ENCODE peak calls at places on chromosomes 16 and 17, in ten cellular contexts. One of them, this sample, is unnamed.

GRCh38 chr16:21708533-21709115 is 44.9 kb downstream of the OTOA start:
- DNase-seq in astrocyte of the spinal cord: peak; percentile 70
- DNase-seq in type B pancreatic cell: peak; percentile 74
- DNase-seq in epithelial cell of proximal tubule: peak; percentile 13
- DNase-seq in WTC11: peak; percentile 82
- DNase-seq in GM23338: peak; percentile 91
- DNase-seq in brain microvascular endothelial cell: peak; percentile 69
- DNase-seq in astrocyte of the cerebellum: peak; percentile 44
- DNase-seq in neural progenitor cell: peak; percentile 85
- DNase-seq in GM13976: peak; percentile 78
- DNase-seq in this sample: peak; percentile 83

GRCh38 chr17:78802459-78802858 is 20.4 kb upstream of the CYTH1 start:
- DNase-seq in astrocyte of the spinal cord: no peak
- DNase-seq in type B pancreatic cell: no peak
- DNase-seq in epithelial cell of proximal tubule: no peak
- DNase-seq in WTC11: no peak
- DNase-seq in GM23338: no peak
- DNase-seq in brain microvascular endothelial cell: no peak
- DNase-seq in astrocyte of the cerebellum: no peak
- DNase-seq in neural progenitor cell: no peak
- DNase-seq in GM13976: no peak
- DNase-seq in this sample: no peak

GRCh38 chr16:85798901-85799496 is 345 bp downstream of the EMC8 start:
- DNase-seq in astrocyte of the spinal cord: no peak
- DNase-seq in type B pancreatic cell: no peak
- DNase-seq in epithelial cell of proximal tubule: no peak
- DNase-seq in WTC11: peak; percentile 25
- DNase-seq in GM23338: peak; percentile 48
- DNase-seq in brain microvascular endothelial cell: no peak
- DNase-seq in astrocyte of the cerebellum: no peak
- DNase-seq in neural progenitor cell: no peak
- DNase-seq in GM13976: peak; percentile 76
- DNase-seq in this sample: no peak

GRCh38 chr17:67458203-67458602 is 81.1 kb downstream of the PITPNC1 start:
- DNase-seq in astrocyte of the spinal cord: no peak
- DNase-seq in type B pancreatic cell: no peak
- DNase-seq in epithelial cell of proximal tubule: no peak
- DNase-seq in WTC11: no peak
- DNase-seq in GM23338: no peak
- DNase-seq in brain microvascular endothelial cell: no peak
- DNase-seq in astrocyte of the cerebellum: no peak
- DNase-seq in neural progenitor cell: no peak
- DNase-seq in GM13976: no peak
- DNase-seq in this sample: no peak

GRCh38 chr17:7351665-7352558 is at the start of gene KCTD11:
- DNase-seq in astrocyte of the spinal cord: peak; percentile 89
- DNase-seq in type B pancreatic cell: peak; percentile 88
- DNase-seq in epithelial cell of proximal tubule: no peak
- DNase-seq in WTC11: peak; percentile 89
- DNase-seq in GM23338: peak; percentile 94
- DNase-seq in brain microvascular endothelial cell: peak; percentile 83
- DNase-seq in astrocyte of the cerebellum: peak; percentile 58
- DNase-seq in neural progenitor cell: peak; percentile 96
- DNase-seq in GM13976: peak; percentile 96
- DNase-seq in this sample: peak; percentile 90

GRCh38 chr17:17819561-17819995 is 17.2 kb downstream of the SREBF1 start:
- DNase-seq in astrocyte of the spinal cord: peak; percentile 95
- DNase-seq in type B pancreatic cell: no peak
- DNase-seq in epithelial cell of proximal tubule: peak; percentile 52
- DNase-seq in WTC11: no peak
- DNase-seq in GM23338: peak; percentile 38
- DNase-seq in brain microvascular endothelial cell: peak; percentile 96
- DNase-seq in astrocyte of the cerebellum: peak; percentile 86
- DNase-seq in neural progenitor cell: no peak
- DNase-seq in GM13976: peak; percentile 91
- DNase-seq in this sample: no peak

GRCh38 chr16:12239953-12240485 is 263.5 kb downstream of the SNX29 start:
- DNase-seq in astrocyte of the spinal cord: peak; percentile 49
- DNase-seq in type B pancreatic cell: no peak
- DNase-seq in epithelial cell of proximal tubule: no peak
- DNase-seq in WTC11: no peak
- DNase-seq in GM23338: no peak
- DNase-seq in brain microvascular endothelial cell: peak; percentile 34
- DNase-seq in astrocyte of the cerebellum: peak; percentile 60
- DNase-seq in neural progenitor cell: no peak
- DNase-seq in GM13976: no peak
- DNase-seq in this sample: no peak

GRCh38 chr17:80749611-80750010 is 205.0 kb downstream of the RPTOR start:
- DNase-seq in astrocyte of the spinal cord: no peak
- DNase-seq in type B pancreatic cell: no peak
- DNase-seq in epithelial cell of proximal tubule: no peak
- DNase-seq in WTC11: no peak
- DNase-seq in GM23338: no peak
- DNase-seq in brain microvascular endothelial cell: no peak
- DNase-seq in astrocyte of the cerebellum: no peak
- DNase-seq in neural progenitor cell: no peak
- DNase-seq in GM13976: no peak
- DNase-seq in this sample: no peak

GRCh38 chr17:45284176-45285140 is 22.6 kb upstream of the SPATA32 start:
- DNase-seq in astrocyte of the spinal cord: no peak
- DNase-seq in type B pancreatic cell: no peak
- DNase-seq in epithelial cell of proximal tubule: no peak
- DNase-seq in WTC11: peak; percentile 51
- DNase-seq in GM23338: peak; percentile 43
- DNase-seq in brain microvascular endothelial cell: no peak
- DNase-seq in astrocyte of the cerebellum: no peak
- DNase-seq in neural progenitor cell: peak; percentile 40
- DNase-seq in GM13976: no peak
- DNase-seq in this sample: no peak

GRCh38 chr16:53726625-53727024 is 22.7 kb downstream of the FTO start:
- DNase-seq in astrocyte of the spinal cord: no peak
- DNase-seq in type B pancreatic cell: no peak
- DNase-seq in epithelial cell of proximal tubule: peak; percentile 80
- DNase-seq in WTC11: no peak
- DNase-seq in GM23338: no peak
- DNase-seq in brain microvascular endothelial cell: peak; percentile 7
- DNase-seq in astrocyte of the cerebellum: no peak
- DNase-seq in neural progenitor cell: peak; percentile 40
- DNase-seq in GM13976: no peak
- DNase-seq in this sample: peak; percentile 40

GRCh38 chr17:63772801-63773271 is 561 bp downstream of the CCDC47 start:
- DNase-seq in astrocyte of the spinal cord: peak; percentile 31
- DNase-seq in type B pancreatic cell: no peak
- DNase-seq in epithelial cell of proximal tubule: no peak
- DNase-seq in WTC11: no peak
- DNase-seq in GM23338: peak; percentile 9
- DNase-seq in brain microvascular endothelial cell: no peak
- DNase-seq in astrocyte of the cerebellum: peak; percentile 9
- DNase-seq in neural progenitor cell: peak; percentile 22
- DNase-seq in GM13976: peak; percentile 12
- DNase-seq in this sample: no peak

DNA sequence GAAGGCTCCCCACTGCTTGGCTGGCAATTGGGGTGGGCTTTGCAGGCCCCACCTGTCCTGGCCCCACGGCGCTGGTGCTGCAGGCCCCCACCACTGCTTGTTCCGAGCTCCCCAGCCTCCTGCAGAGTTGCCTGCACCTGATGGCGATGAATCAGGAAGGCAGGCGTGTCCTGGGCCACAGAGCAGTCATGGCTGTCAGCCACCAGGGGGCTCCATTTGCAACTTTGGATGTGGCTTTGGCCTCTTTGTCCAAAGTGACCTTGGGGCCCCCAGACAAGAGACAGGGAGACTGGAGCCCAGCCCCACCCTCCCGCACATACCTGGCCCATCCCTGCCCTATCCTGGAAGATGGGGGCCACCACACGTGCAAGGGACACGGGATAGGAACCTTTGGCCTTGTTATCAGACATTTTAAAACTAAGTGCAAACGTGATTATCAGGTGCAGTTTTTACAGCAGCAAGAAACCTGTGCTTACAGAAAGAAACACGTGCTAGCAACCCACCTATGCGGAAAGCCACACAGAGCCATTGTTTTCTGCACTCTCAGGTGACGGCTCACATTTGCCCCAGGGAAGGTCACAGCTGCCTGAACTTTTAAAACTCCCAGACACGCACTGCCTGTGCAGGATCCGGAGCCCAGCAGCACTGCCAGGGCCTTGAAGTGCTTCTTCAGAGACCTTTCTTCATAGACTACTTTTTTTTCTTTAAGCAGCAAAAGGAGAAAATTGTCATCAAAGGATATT is at the start of gene DNASE1:
- DNase-seq in astrocyte of the spinal cord: peak; percentile 48
- DNase-seq in type B pancreatic cell: no peak
- DNase-seq in epithelial cell of proximal tubule: no peak
- DNase-seq in WTC11: peak; percentile 81
- DNase-seq in GM23338: peak; percentile 93
- DNase-seq in brain microvascular endothelial cell: peak; percentile 28
- DNase-seq in astrocyte of the cerebellum: peak; percentile 16
- DNase-seq in neural progenitor cell: peak; percentile 63
- DNase-seq in GM13976: peak; percentile 88
- DNase-seq in this sample: peak; percentile 69
- TF ChIP-seq CTCF in astrocyte of the spinal cord: peak; percentile 77
- TF ChIP-seq CTCF in type B pancreatic cell: peak; percentile 82
- TF ChIP-seq CTCF in epithelial cell of proximal tubule: peak; percentile 74
- TF ChIP-seq CTCF in WTC11: peak; percentile 84
- TF ChIP-seq CTCF in GM23338: peak; percentile 74
- TF ChIP-seq CTCF in brain microvascular endothelial cell: peak; percentile 87
- TF ChIP-seq CTCF in astrocyte of the cerebellum: peak; percentile 61
- TF ChIP-seq CTCF in neural progenitor cell: peak; percentile 73
- TF ChIP-seq CTCF in GM13976: peak; percentile 80
- TF ChIP-seq CTCF in this sample: peak; percentile 71

DNA sequence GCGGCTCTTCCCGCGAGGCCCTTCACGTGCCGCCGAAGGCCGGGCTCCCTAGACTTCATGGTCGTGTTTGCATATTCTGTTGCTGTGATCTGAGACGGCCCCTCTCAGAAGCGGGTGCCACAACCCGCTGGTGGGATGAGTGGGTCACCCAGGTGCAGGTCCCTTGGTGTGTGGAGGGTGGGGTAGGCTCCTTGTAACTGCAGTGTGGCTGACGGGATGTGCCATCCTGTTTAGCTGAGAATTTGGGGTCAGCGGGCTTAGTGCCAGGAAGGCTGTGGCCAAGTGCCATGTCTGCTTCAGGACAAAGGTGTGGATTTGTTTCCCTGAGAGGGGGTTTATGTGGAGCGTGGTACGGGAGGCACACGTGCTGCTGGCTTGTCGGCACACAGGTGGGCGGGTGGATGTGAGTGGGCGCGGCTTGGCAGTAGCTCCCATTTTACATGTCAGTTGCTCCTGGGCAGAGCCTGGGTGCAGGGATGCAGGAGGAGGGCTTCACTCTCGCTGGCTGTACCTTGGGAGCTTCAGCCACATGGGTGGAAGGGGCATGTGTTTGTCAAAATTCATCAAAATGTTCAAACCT is 9.2 kb upstream of the WFIKKN1 start:
- DNase-seq in astrocyte of the spinal cord: no peak
- DNase-seq in type B pancreatic cell: no peak
- DNase-seq in epithelial cell of proximal tubule: no peak
- DNase-seq in WTC11: no peak
- DNase-seq in GM23338: no peak
- DNase-seq in brain microvascular endothelial cell: no peak
- DNase-seq in astrocyte of the cerebellum: no peak
- DNase-seq in neural progenitor cell: no peak
- DNase-seq in GM13976: no peak
- DNase-seq in this sample: no peak
- TF ChIP-seq CTCF in astrocyte of the spinal cord: no peak
- TF ChIP-seq CTCF in type B pancreatic cell: no peak
- TF ChIP-seq CTCF in epithelial cell of proximal tubule: no peak
- TF ChIP-seq CTCF in WTC11: no peak
- TF ChIP-seq CTCF in GM23338: no peak
- TF ChIP-seq CTCF in brain microvascular endothelial cell: no peak
- TF ChIP-seq CTCF in astrocyte of the cerebellum: no peak
- TF ChIP-seq CTCF in neural progenitor cell: no peak
- TF ChIP-seq CTCF in GM13976: no peak
- TF ChIP-seq CTCF in this sample: no peak

DNA sequence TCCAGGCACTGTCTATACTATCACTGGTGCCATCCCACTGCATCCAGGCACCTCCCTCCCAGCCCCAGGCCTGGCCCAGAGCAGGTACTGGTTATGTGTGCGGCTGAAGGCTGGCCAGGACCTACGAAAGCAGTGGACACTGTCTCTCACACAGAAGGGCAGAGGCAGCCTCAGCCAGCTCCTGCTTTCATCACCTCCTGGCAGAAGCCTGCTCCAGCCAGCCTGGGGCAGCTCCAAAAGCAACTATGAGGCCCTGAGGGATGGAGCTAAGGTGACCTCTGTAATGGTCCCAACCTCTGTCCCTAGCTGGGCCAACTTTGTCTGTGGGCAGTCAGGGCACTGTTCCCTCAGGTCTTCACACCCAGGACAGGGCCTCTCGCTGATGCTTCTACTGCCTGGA is 18.8 kb downstream of the HSD11B2 start:
- DNase-seq in astrocyte of the spinal cord: no peak
- DNase-seq in type B pancreatic cell: no peak
- DNase-seq in epithelial cell of proximal tubule: no peak
- DNase-seq in WTC11: no peak
- DNase-seq in GM23338: no peak
- DNase-seq in brain microvascular endothelial cell: no peak
- DNase-seq in astrocyte of the cerebellum: no peak
- DNase-seq in neural progenitor cell: no peak
- DNase-seq in GM13976: no peak
- DNase-seq in this sample: no peak
- TF ChIP-seq CTCF in astrocyte of the spinal cord: no peak
- TF ChIP-seq CTCF in type B pancreatic cell: no peak
- TF ChIP-seq CTCF in epithelial cell of proximal tubule: no peak
- TF ChIP-seq CTCF in WTC11: no peak
- TF ChIP-seq CTCF in GM23338: no peak
- TF ChIP-seq CTCF in brain microvascular endothelial cell: no peak
- TF ChIP-seq CTCF in astrocyte of the cerebellum: no peak
- TF ChIP-seq CTCF in neural progenitor cell: no peak
- TF ChIP-seq CTCF in GM13976: no peak
- TF ChIP-seq CTCF in this sample: no peak

DNA sequence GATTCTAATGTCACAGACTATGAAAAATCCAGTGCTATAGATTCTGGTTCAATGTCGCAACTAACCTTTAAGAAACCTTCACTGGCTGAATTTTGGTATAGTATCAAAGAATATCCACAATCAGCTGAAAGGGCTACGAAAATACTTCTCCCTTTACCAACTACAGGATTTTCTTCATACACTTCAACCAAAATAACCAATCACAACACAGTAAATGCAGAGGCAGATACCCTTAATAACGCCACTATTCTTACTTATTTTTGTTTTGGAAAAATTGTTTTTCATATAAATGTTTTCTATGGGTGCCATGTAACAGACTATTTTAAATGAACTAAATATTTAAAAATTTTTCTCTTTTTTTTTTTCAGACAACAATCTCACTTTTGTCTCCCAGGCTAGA is 48.9 kb upstream of the TRAP1 start:
- DNase-seq in astrocyte of the spinal cord: no peak
- DNase-seq in type B pancreatic cell: no peak
- DNase-seq in epithelial cell of proximal tubule: no peak
- DNase-seq in WTC11: no peak
- DNase-seq in GM23338: no peak
- DNase-seq in brain microvascular endothelial cell: no peak
- DNase-seq in astrocyte of the cerebellum: no peak
- DNase-seq in neural progenitor cell: no peak
- DNase-seq in GM13976: no peak
- DNase-seq in this sample: no peak
- TF ChIP-seq CTCF in astrocyte of the spinal cord: no peak
- TF ChIP-seq CTCF in type B pancreatic cell: no peak
- TF ChIP-seq CTCF in epithelial cell of proximal tubule: no peak
- TF ChIP-seq CTCF in WTC11: no peak
- TF ChIP-seq CTCF in GM23338: no peak
- TF ChIP-seq CTCF in brain microvascular endothelial cell: no peak
- TF ChIP-seq CTCF in astrocyte of the cerebellum: no peak
- TF ChIP-seq CTCF in neural progenitor cell: no peak
- TF ChIP-seq CTCF in GM13976: no peak
- TF ChIP-seq CTCF in this sample: no peak